ENCODE peak calls at places on chromosomes 16 and 17, in four cellular contexts. J, Q, Y and I are unnamed samples. For H3K4me1 and H3K9me3, the result is how much of the 10 kb centered on the place peaks cover.

GRCh38 chr16:47713225-47713595 is 252.1 kb downstream of the PHKB start:
- DNase-seq in J (no peak), Q (no peak), Y (peak), I (no peak)

GRCh38 chr17:73349138-73349537 is 37.3 kb upstream of the CDC42EP4 start:
- DNase-seq in J (no peak), Q (no peak), Y (no peak), I (no peak)

GRCh38 chr16:87382023-87382785 is 1.4 kb downstream of the FBXO31 start:
- DNase-seq in J (no peak), Q (no peak), Y (peak), I (no peak)

GRCh38 chr17:46180895-46181279 is 12.3 kb downstream of the KANSL1 start:
- DNase-seq in J (no peak), Q (no peak), Y (no peak), I (no peak)

GRCh38 chr16:9033125-9033830 is 58.2 kb upstream of the HAPSTR1 start:
- DNase-seq in J (no peak), Q (peak), Y (peak), I (no peak)

GRCh38 chr17:29143894-29144293 is 36.3 kb downstream of the MYO18A start:
- DNase-seq in J (no peak), Q (peak), Y (no peak), I (no peak)

GRCh38 chr17:14201595-14201994 is 35.1 kb downstream of the CDRT15 start:
- DNase-seq in J (peak), Q (no peak), Y (no peak), I (peak)

GRCh38 chr17:40938981-40939380 is 1.5 kb upstream of the KRT23 start:
- DNase-seq in J (no peak), Q (no peak), Y (no peak), I (no peak)

GRCh38 chr17:82963104-82963950 is 116.1 kb upstream of the METRNL start:
- DNase-seq in J (no peak), Q (peak), Y (peak), I (no peak)

GRCh38 chr17:46854515-46854914 is 3.1 kb downstream of the WNT9B start:
- DNase-seq in J (no peak), Q (no peak), Y (no peak), I (no peak)

GRCh38 chr17:17359271-17359670 is 56.1 kb downstream of the NT5M start:
- DNase-seq in J (no peak), Q (no peak), Y (no peak), I (no peak)

GRCh38 chr17:66507982-66508760 is 205.8 kb downstream of the PRKCA start:
- DNase-seq in J (no peak), Q (no peak), Y (peak), I (no peak)

GRCh38 chr16:10182186-10182683 is at the start of gene GRIN2A:
- DNase-seq in J (no peak), Q (peak), Y (no peak), I (no peak)

GRCh38 chr16:23324727-23325126 is 22.6 kb downstream of the SCNN1B start:
- DNase-seq in J (no peak), Q (no peak), Y (peak), I (no peak)

GRCh38 chr17:1275962-1276736 is 3.3 kb upstream of the TRARG1 start:
- DNase-seq in J (peak), Q (peak), Y (peak), I (peak)

GRCh38 chr16:1918890-1919679 is 870 bp upstream of the HS3ST6 start:
- DNase-seq in J (no peak), Q (no peak), Y (no peak), I (no peak)

GRCh38 chr16:48123104-48123788 is 32.5 kb downstream of the ABCC12 start:
- DNase-seq in J (no peak), Q (no peak), Y (peak), I (peak)

GRCh38 chr17:21246698-21247097 is 6.5 kb downstream of the NATD1 start:
- DNase-seq in J (no peak), Q (no peak), Y (no peak), I (no peak)

GRCh38 chr16:48011888-48012658 is 143.7 kb downstream of the ABCC12 start:
- DNase-seq in J (no peak), Q (no peak), Y (no peak), I (no peak)

GRCh38 chr16:1612320-1613111 is at the start of gene CRAMP1:
- DNase-seq in J (peak), Q (no peak), Y (peak), I (no peak)

GRCh38 chr16:17526956-17527355 is 56.2 kb upstream of the XYLT1 start:
- DNase-seq in J (no peak), Q (no peak), Y (no peak), I (no peak)

GRCh38 chr17:81150379-81151038 is 14.8 kb upstream of the PVALEF start:
- DNase-seq in J (no peak), Q (no peak), Y (peak), I (no peak)

GRCh38 chr17:59829217-59830006 is 63.3 kb downstream of the TUBD1 start:
- DNase-seq in J (no peak), Q (no peak), Y (no peak), I (peak)

GRCh38 chr17:73030501-73030911 is 62.0 kb downstream of the SLC39A11 start:
- DNase-seq in J (no peak), Q (no peak), Y (no peak), I (no peak)

GRCh38 chr16:11079657-11080187 is 135.4 kb downstream of the CLEC16A start:
- DNase-seq in J (no peak), Q (no peak), Y (no peak), I (no peak)

GRCh38 chr16:85812811-85813700 is 13.6 kb downstream of the COX4I1 start:
- DNase-seq in J (no peak), Q (no peak), Y (no peak), I (no peak)

GRCh38 chr16:24909856-24910255 is 64.1 kb downstream of the SLC5A11 start:
- DNase-seq in J (no peak), Q (no peak), Y (no peak), I (no peak)

GRCh38 chr16:2710711-2711231 is 9.3 kb downstream of the PRSS27 start:
- DNase-seq in J (no peak), Q (no peak), Y (no peak), I (no peak)

GRCh38 chr17:17015221-17015620 is 27.0 kb upstream of the MPRIP start:
- DNase-seq in J (no peak), Q (no peak), Y (peak), I (no peak)

GRCh38 chr17:32519769-32520701 is 33.2 kb downstream of the CDK5R1 start:
- DNase-seq in J (no peak), Q (no peak), Y (peak), I (peak)

GRCh38 chr17:63126607-63127006 is 160.6 kb downstream of the TANC2 start:
- DNase-seq in J (no peak), Q (no peak), Y (no peak), I (no peak)

GRCh38 chr17:64329571-64329970 is 61.1 kb downstream of the PECAM1 start:
- DNase-seq in J (no peak), Q (no peak), Y (no peak), I (no peak)

GRCh38 chr17:64326420-64327054 is 63.5 kb upstream of the TEX2 start:
- DNase-seq in J (no peak), Q (no peak), Y (peak), I (no peak)

GRCh38 chr17:64327201-64327930 is 63.3 kb downstream of the PECAM1 start:
- DNase-seq in J (no peak), Q (no peak), Y (no peak), I (no peak)

GRCh38 chr17:64328036-64328874 is 62.4 kb downstream of the PECAM1 start:
- DNase-seq in J (no peak), Q (no peak), Y (no peak), I (no peak)

GRCh38 chr17:64328875-64329405 is 61.7 kb downstream of the PECAM1 start:
- DNase-seq in J (no peak), Q (no peak), Y (no peak), I (no peak)
- H3K4me1 ChIP-seq in J (under half), Q (under half), Y (under half), I (under half)

DNA sequence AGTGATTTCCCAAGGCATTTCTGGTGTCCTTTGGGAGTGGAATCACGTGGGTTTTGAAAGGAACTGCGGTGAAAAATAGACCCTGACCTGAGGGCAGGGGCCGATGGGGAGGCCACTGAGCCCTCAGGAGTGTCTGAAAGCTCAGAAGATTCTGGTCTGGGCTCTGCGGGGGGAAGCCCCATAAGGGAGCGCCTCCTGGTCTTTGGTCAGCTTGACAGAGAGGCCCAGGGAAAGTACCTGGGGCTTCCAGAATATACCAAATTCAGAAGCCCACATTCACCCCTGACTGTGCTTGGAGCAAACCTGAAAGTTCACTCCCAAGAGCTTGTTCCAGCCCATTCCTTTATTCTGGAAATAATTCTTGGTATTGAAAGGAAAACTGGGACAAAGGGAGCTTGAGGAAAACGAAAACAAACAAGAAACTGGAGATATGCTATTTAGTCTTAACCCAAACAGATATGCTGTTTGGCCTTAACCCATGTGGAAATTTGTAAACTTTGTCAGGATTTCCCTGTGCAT is 23.2 kb upstream of the NAGLU start:
- DNase-seq in J (no peak), Q (no peak), Y (peak), I (no peak)
- H3K27ac ChIP-seq in J (no peak), Q (no peak), Y (peak), I (no peak)

DNA sequence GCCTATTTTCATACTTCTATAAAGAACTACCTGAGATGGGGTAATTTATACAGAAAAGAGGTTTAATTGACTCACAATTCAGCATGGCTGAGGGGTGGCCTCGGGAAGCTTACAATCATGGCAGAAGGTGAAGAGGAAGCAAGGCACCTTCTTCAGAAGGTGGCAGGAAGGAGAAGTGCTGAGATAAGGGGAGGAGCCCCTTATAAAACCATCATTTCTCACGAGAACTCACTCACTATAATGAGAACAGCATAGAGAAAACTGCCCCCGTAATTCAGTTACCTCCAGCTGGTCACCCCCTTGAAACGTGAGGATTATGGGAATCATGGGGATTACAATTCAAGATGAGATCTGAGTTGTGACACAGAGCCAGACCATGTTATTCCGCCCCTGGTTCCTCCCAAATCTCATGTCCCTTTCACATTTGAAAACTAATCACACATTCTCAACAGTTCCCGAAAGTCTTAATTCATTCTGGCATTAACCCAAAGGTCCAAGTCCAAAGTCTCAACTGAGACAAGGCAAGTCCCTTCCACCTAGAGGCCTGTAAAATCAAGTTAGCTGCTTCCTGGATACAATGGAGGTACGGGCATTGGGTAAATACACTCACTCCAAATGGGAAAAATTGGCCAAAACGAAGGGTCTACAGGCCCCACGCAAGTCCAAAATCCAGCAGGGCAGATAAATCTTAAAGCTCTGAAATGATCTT is 237.7 kb downstream of the CDH13 start:
- DNase-seq in J (no peak), Q (no peak), Y (no peak), I (no peak)
- H3K9me3 ChIP-seq in J (under half), Q (under half), Y (under half), I (under half)

DNA sequence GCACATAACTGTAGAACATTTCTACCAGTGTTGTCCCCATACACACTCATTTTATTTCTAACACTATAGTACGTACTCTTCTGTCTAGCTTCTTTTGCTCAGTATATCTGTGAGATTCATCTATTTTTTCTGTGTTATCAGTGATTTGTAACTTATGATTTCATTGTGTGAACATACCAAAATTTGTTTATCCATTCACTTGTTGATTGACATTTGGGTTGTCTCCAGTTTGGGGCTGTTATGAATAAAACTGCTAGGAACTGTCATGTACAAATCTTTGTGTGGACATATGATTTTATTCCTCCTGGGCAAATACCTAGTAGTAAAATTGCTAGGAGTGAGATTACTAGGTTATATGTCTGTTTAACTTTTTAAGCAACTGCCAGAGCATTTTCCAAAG is 9.6 kb downstream of the CYB5B start:
- DNase-seq in J (no peak), Q (no peak), Y (no peak), I (no peak)
- H3K4me1 ChIP-seq in J (under half), Q (under half), Y (half or more), I (under half)

DNA sequence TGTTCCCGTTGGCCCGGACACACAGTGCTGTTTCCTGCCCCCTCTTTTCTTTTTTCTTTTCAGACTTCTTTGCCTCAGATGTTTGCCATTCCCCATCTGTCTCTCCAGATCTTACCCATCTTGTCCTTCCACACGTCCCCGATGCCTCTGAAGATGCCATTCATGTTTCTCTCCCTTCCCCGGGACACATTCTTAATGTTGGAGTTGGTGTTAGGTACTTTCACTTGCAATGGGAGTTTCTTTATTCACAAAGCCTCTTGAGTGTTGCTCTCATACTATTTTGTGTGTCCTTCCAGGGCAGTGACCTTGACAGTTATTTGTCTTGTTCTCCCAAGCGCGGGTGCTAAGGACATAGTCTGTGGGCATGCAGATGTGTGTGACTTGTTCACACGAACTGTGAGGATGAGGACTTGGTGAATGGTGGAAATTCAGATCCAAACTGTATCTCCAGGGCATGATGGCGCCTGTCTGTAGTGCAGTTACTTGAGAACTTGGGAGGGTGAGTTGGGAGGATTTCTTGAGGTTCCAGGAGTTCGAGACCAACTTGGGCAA is 8.3 kb downstream of the SEC14L1 start:
- DNase-seq in J (no peak), Q (no peak), Y (no peak), I (no peak)
- H3K27ac ChIP-seq in J (no peak), Q (peak), Y (peak), I (no peak)

DNA sequence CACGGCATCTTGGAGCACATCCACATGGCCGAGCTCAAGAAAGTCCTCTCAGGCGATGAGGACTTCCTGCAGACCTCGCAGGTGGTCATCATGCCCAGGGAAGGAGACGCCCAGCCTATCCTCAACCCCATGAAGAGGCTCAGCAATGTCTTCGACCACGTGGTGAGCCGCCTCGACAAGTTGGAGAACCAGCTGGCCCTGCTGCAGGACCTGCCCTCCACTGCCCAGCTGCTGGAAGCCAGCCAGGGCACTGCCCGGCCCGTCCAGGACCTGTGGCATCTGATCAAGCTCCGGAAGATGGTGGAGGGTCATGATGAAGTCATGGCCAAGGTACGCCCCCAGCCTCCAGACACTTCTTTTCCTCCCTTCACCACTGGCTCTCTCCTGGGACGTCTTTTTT is 440 bp downstream of the C16orf96 start:
- DNase-seq in J (no peak), Q (no peak), Y (no peak), I (no peak)
- H3K9me3 ChIP-seq in J (under half), Q (under half), Y (under half), I (under half)

GRCh38 chr17:45123076-45123770 is 9.1 kb downstream of the PLCD3 start:
- DNase-seq in J (no peak), Q (no peak), Y (no peak), I (no peak)

GRCh38 chr17:45127209-45127582 is 5.1 kb downstream of the PLCD3 start:
- DNase-seq in J (no peak), Q (peak), Y (no peak), I (no peak)

GRCh38 chr17:45125509-45125908 is 6.8 kb downstream of the PLCD3 start:
- DNase-seq in J (no peak), Q (no peak), Y (no peak), I (no peak)

GRCh38 chr17:45121055-45121454 is 11.3 kb downstream of the PLCD3 start:
- DNase-seq in J (no peak), Q (no peak), Y (no peak), I (no peak)

DNA sequence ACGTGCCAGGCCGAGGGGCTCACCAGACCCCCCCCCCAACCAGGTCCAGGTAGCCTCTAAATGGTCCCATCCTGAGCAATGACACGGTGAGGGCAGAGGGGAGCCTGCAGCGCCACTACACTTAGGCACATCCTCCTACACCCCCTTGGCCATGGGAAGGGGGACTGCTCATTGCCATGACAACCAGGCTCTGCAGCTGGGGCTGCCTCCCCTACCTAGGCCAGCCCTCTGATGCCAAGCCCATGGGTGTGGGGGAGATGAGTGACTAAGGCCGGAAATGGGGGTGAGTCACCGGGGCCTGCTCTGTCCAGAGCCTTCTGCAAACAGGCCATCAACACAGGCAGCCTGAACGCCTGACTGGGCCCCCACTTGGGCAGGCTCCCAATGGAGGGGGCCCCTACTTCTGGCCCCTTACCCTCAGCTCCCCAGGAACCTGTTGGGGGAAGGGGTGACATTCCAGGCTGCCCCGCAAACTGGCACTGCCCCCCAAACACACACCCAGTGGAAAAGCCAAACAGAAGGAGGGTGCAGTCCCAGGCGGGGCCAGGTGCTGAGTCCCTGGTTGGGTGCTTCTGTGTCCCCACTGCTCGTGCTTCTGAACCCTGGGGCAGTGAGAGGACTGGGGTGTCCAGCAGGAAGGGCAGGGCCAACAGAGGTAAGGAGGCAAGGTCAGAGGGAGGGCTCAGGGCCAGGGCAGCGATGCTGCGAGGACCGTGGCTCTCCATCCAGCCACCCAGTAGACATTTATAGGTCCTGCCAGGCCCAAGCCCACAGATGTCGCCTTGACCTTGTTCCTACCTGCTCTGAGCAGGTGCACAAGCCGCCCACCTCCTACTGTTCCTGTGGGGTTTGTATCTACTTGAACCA is 8.2 kb downstream of the PLCD3 start:
- DNase-seq in J (no peak), Q (no peak), Y (peak), I (no peak)
- H3K4me1 ChIP-seq in J (under half), Q (under half), Y (under half), I (under half)

DNA sequence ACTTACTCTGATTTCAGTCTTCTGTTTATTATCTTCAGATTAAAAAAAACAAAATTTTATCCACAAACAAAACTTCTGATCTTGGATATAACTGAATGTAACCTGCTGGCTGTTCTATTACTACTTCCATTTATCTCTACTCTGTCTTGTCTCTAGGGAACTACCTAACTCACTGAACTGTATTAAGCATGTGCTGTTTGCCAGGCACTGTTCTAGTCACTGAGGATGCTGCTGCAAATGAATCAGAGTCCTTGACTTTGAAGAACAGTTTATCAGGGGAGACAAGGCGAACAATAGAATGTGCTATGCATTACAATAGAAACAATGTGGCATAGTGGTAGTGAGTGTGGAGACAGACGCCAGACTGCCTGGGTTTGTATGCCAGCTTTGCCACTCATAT is 2.3 kb upstream of the ANKRD40 start:
- DNase-seq in J (no peak), Q (no peak), Y (no peak), I (no peak)
- H3K27ac ChIP-seq in J (no peak), Q (no peak), Y (no peak), I (no peak)

GRCh38 chr16:82108101-82108500 is 61.9 kb downstream of the MPHOSPH6 start:
- DNase-seq in J (no peak), Q (peak), Y (no peak), I (no peak)
- H3K9me3 ChIP-seq in J (under half), Q (under half), Y (under half), I (under half)

GRCh38 chr16:67392301-67393059 is 818 bp downstream of the TPPP3 start:
- DNase-seq in J (no peak), Q (no peak), Y (no peak), I (no peak)
- H3K4me1 ChIP-seq in J (under half), Q (under half), Y (under half), I (under half)